ENCODE peak calls at places on chromosomes 4 and X, in five cellular contexts. One of them, this sample, is unnamed.

GRCh38 chr4:3736806-3737205 is 29.4 kb upstream of the ADRA2C start:
- DNase-seq in HCT116: no peak
- DNase-seq in IMR-90: no peak
- DNase-seq in right lobe of liver: no peak
- DNase-seq in cardiac muscle cell: no peak
- DNase-seq in this sample: no peak

GRCh38 chr4:31949045-31949444 is 1228.9 kb downstream of the PCDH7 start:
- DNase-seq in cardiac muscle cell: no peak
- DNase-seq in right lobe of liver: no peak
- DNase-seq in HCT116: no peak
- DNase-seq in IMR-90: no peak
- DNase-seq in this sample: no peak

GRCh38 chrX:9644335-9644734 is 121.3 kb downstream of the GPR143 start:
- DNase-seq in HCT116: no peak
- DNase-seq in cardiac muscle cell: no peak
- DNase-seq in IMR-90: no peak
- DNase-seq in right lobe of liver: no peak
- DNase-seq in this sample: no peak

GRCh38 chr4:8385611-8386010 is 54.9 kb downstream of the ACOX3 start:
- DNase-seq in IMR-90: no peak
- DNase-seq in HCT116: no peak
- DNase-seq in cardiac muscle cell: no peak
- DNase-seq in right lobe of liver: no peak
- DNase-seq in this sample: no peak

GRCh38 chr4:1667273-1667672 is 16.8 kb downstream of the FAM53A start:
- DNase-seq in right lobe of liver: no peak
- DNase-seq in IMR-90: no peak
- DNase-seq in cardiac muscle cell: no peak
- DNase-seq in HCT116: no peak
- DNase-seq in this sample: no peak

GRCh38 chrX:16573781-16574180 is 76.2 kb upstream of the S100G start:
- DNase-seq in right lobe of liver: no peak
- DNase-seq in HCT116: no peak
- DNase-seq in IMR-90: peak; percentile 76
- DNase-seq in cardiac muscle cell: no peak
- DNase-seq in this sample: no peak

GRCh38 chrX:56314334-56314733 is 82.2 kb downstream of the KLF8 start:
- DNase-seq in HCT116: no peak
- DNase-seq in right lobe of liver: no peak
- DNase-seq in IMR-90: no peak
- DNase-seq in cardiac muscle cell: no peak
- DNase-seq in this sample: no peak

GRCh38 chr4:26069218-26069617 is 155.2 kb downstream of the SMIM20 start:
- DNase-seq in IMR-90: peak; percentile 47
- DNase-seq in HCT116: no peak
- DNase-seq in right lobe of liver: no peak
- DNase-seq in cardiac muscle cell: peak; percentile 7
- DNase-seq in this sample: no peak

GRCh38 chr4:22237846-22238513 is 277.9 kb downstream of the ADGRA3 start:
- DNase-seq in IMR-90: no peak
- DNase-seq in HCT116: no peak
- DNase-seq in right lobe of liver: peak; percentile 67
- DNase-seq in cardiac muscle cell: peak; percentile 16
- DNase-seq in this sample: no peak

GRCh38 chrX:35380808-35381700 is 417.1 kb upstream of the MAGEB16 start:
- DNase-seq in HCT116: no peak
- DNase-seq in right lobe of liver: no peak
- DNase-seq in cardiac muscle cell: peak; percentile 47
- DNase-seq in IMR-90: peak; percentile 20
- DNase-seq in this sample: no peak

GRCh38 chrX:40281341-40282005 is 183.7 kb upstream of the BCOR start:
- DNase-seq in cardiac muscle cell: no peak
- DNase-seq in HCT116: no peak
- DNase-seq in IMR-90: no peak
- DNase-seq in right lobe of liver: no peak
- DNase-seq in this sample: no peak

GRCh38 chr4:176971576-176972105 is 178.9 kb upstream of the VEGFC start:
- DNase-seq in HCT116: no peak
- DNase-seq in cardiac muscle cell: no peak
- DNase-seq in right lobe of liver: no peak
- DNase-seq in IMR-90: no peak
- DNase-seq in this sample: no peak

GRCh38 chr4:3640587-3640962 is 108.4 kb upstream of the LRPAP1 start:
- DNase-seq in HCT116: no peak
- DNase-seq in cardiac muscle cell: no peak
- DNase-seq in IMR-90: peak; percentile 4
- DNase-seq in right lobe of liver: peak; percentile 44
- DNase-seq in this sample: no peak

GRCh38 chr4:20592666-20593065 is 107.6 kb upstream of the PACRGL start:
- DNase-seq in right lobe of liver: no peak
- DNase-seq in HCT116: no peak
- DNase-seq in cardiac muscle cell: no peak
- DNase-seq in IMR-90: peak; percentile 65
- DNase-seq in this sample: no peak

GRCh38 chr4:38131371-38132139 is 171.4 kb downstream of the PTTG2 start:
- DNase-seq in cardiac muscle cell: peak; percentile 43
- DNase-seq in IMR-90: no peak
- DNase-seq in HCT116: no peak
- DNase-seq in right lobe of liver: no peak
- DNase-seq in this sample: no peak

GRCh38 chr4:109730294-109731051 is 603 bp upstream of the PLA2G12A start:
- DNase-seq in IMR-90: peak; percentile 56
- DNase-seq in cardiac muscle cell: peak; percentile 66
- DNase-seq in right lobe of liver: peak; percentile 66
- DNase-seq in HCT116: no peak
- DNase-seq in this sample: peak; percentile 27

GRCh38 chr4:156298230-156298629 is 344.6 kb upstream of the CTSO start:
- DNase-seq in HCT116: no peak
- DNase-seq in right lobe of liver: no peak
- DNase-seq in IMR-90: peak; percentile 97
- DNase-seq in cardiac muscle cell: no peak
- DNase-seq in this sample: no peak

GRCh38 chr4:65670331-65671031 is at the start of gene EPHA5:
- DNase-seq in cardiac muscle cell: peak; percentile 86
- DNase-seq in IMR-90: peak; percentile 41
- DNase-seq in HCT116: no peak
- DNase-seq in right lobe of liver: peak; percentile 56
- DNase-seq in this sample: no peak

GRCh38 chrX:13404364-13404763 is 84.5 kb upstream of the ATXN3L start:
- DNase-seq in cardiac muscle cell: no peak
- DNase-seq in IMR-90: no peak
- DNase-seq in right lobe of liver: no peak
- DNase-seq in HCT116: no peak
- DNase-seq in this sample: no peak

GRCh38 chrX:7346021-7346420 is 198.1 kb upstream of the PUDP start:
- DNase-seq in IMR-90: peak; percentile 73
- DNase-seq in HCT116: no peak
- DNase-seq in right lobe of liver: no peak
- DNase-seq in cardiac muscle cell: no peak
- DNase-seq in this sample: no peak

GRCh38 chrX:154717824-154718223 is 33.1 kb downstream of the GAB3 start:
- DNase-seq in HCT116: no peak
- DNase-seq in cardiac muscle cell: no peak
- DNase-seq in right lobe of liver: no peak
- DNase-seq in IMR-90: peak; percentile 59
- DNase-seq in this sample: no peak

GRCh38 chrX:111728096-111728495 is 47.1 kb downstream of the ALG13 start:
- DNase-seq in cardiac muscle cell: no peak
- DNase-seq in HCT116: no peak
- DNase-seq in IMR-90: peak; percentile 26
- DNase-seq in right lobe of liver: no peak
- DNase-seq in this sample: no peak

GRCh38 chrX:16119353-16120220 is 3.8 kb upstream of the GRPR start:
- DNase-seq in IMR-90: no peak
- DNase-seq in right lobe of liver: no peak
- DNase-seq in cardiac muscle cell: no peak
- DNase-seq in HCT116: no peak
- DNase-seq in this sample: no peak

GRCh38 chrX:8907678-8908077 is 106.5 kb upstream of the FAM9A start:
- DNase-seq in cardiac muscle cell: no peak
- DNase-seq in right lobe of liver: no peak
- DNase-seq in IMR-90: no peak
- DNase-seq in HCT116: no peak
- DNase-seq in this sample: no peak

GRCh38 chr4:122827258-122827887 is 742 bp downstream of the FGF2 start:
- DNase-seq in IMR-90: peak; percentile 25
- DNase-seq in HCT116: no peak
- DNase-seq in cardiac muscle cell: peak; percentile 36
- DNase-seq in right lobe of liver: peak; percentile 58
- DNase-seq in this sample: no peak

GRCh38 chr4:30525662-30526061 is 194.5 kb upstream of the PCDH7 start:
- DNase-seq in right lobe of liver: no peak
- DNase-seq in HCT116: no peak
- DNase-seq in IMR-90: no peak
- DNase-seq in cardiac muscle cell: no peak
- DNase-seq in this sample: no peak

GRCh38 chr4:4334798-4335520 is 44.9 kb downstream of the ZBTB49 start:
- DNase-seq in right lobe of liver: peak; percentile 82
- DNase-seq in cardiac muscle cell: peak; percentile 73
- DNase-seq in IMR-90: peak; percentile 30
- DNase-seq in HCT116: peak; percentile 43
- DNase-seq in this sample: peak; percentile 36

GRCh38 chr4:137212601-137213000 is 319.7 kb downstream of the PCDH18 start:
- DNase-seq in HCT116: no peak
- DNase-seq in IMR-90: no peak
- DNase-seq in cardiac muscle cell: no peak
- DNase-seq in right lobe of liver: no peak
- DNase-seq in this sample: no peak

GRCh38 chr4:139887378-139887801 is 221.8 kb downstream of the MGST2 start:
- DNase-seq in IMR-90: peak; percentile 19
- DNase-seq in HCT116: no peak
- DNase-seq in cardiac muscle cell: no peak
- DNase-seq in right lobe of liver: no peak
- DNase-seq in this sample: no peak

GRCh38 chrX:43589735-43590515 is 66.2 kb upstream of the MAOA start:
- DNase-seq in cardiac muscle cell: no peak
- DNase-seq in IMR-90: no peak
- DNase-seq in HCT116: no peak
- DNase-seq in right lobe of liver: no peak
- DNase-seq in this sample: no peak

GRCh38 chrX:79140731-79141130 is 3.8 kb upstream of the GPR174 start:
- DNase-seq in HCT116: no peak
- DNase-seq in cardiac muscle cell: no peak
- DNase-seq in right lobe of liver: no peak
- DNase-seq in IMR-90: no peak
- DNase-seq in this sample: no peak

GRCh38 chrX:131271274-131271673 is 17.8 kb downstream of the IGSF1 start:
- DNase-seq in IMR-90: no peak
- DNase-seq in right lobe of liver: no peak
- DNase-seq in HCT116: no peak
- DNase-seq in cardiac muscle cell: no peak
- DNase-seq in this sample: no peak
- H3K4me1 ChIP-seq in IMR-90: no peaks in the 10 kb centered on the region
- H3K4me1 ChIP-seq in right lobe of liver: no peaks in the 10 kb centered on the region
- H3K4me1 ChIP-seq in HCT116: no peaks in the 10 kb centered on the region
- H3K4me1 ChIP-seq in cardiac muscle cell: peaks cover 12% of the 10 kb centered on the region
- H3K4me1 ChIP-seq in this sample: no peaks in the 10 kb centered on the region

DNA sequence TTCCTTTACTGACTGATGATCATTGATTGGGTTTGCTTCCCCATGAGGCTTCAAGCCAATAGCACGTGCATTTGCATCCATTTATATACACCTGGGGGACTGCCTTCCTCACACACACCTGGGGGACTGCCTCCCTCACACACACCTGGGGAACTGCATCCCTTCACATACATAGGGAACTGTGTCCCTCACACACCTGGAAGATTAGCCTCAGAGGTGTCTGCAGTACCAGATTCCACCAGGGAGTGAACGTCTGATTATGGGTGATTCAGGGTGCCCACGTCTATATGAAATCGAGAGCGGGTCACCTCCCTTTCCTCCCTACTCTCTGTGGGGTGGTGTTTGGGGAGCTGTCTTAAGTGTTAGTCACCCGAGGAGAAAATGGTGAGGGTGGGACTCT is 16.9 kb downstream of the CD99 start:
- DNase-seq in cardiac muscle cell: no peak
- DNase-seq in right lobe of liver: no peak
- DNase-seq in IMR-90: no peak
- DNase-seq in HCT116: no peak
- DNase-seq in this sample: no peak
- H3K4me1 ChIP-seq in cardiac muscle cell: peaks cover 42% of the 10 kb centered on the region
- H3K4me1 ChIP-seq in right lobe of liver: peaks cover 28% of the 10 kb centered on the region
- H3K4me1 ChIP-seq in IMR-90: peaks cover 24% of the 10 kb centered on the region
- H3K4me1 ChIP-seq in HCT116: peaks cover 11% of the 10 kb centered on the region
- H3K4me1 ChIP-seq in this sample: no peaks in the 10 kb centered on the region

DNA sequence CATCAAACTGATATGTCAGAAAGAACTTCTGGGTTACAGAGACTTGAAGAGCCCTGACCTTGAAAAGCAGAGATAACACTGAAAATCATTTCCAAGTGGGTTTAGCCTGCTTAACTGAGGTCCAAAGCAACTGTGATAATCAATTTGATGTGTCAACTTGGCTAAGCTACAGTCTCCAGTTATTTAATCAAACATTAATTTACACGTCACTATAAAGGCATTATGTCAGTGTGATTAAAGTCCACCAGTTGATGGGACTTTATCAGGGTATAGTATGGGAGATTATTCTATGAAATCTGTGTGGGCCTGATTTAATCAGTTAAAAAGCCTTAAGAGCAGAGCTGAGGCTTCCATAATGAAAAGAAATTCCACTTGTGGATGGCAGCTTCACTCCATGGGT is 69.1 kb upstream of the PRSS48 start:
- DNase-seq in right lobe of liver: no peak
- DNase-seq in cardiac muscle cell: no peak
- DNase-seq in HCT116: no peak
- DNase-seq in IMR-90: no peak
- DNase-seq in this sample: no peak
- H3K4me1 ChIP-seq in right lobe of liver: peaks cover 12% of the 10 kb centered on the region
- H3K4me1 ChIP-seq in cardiac muscle cell: peaks cover 39% of the 10 kb centered on the region
- H3K4me1 ChIP-seq in HCT116: no peaks in the 10 kb centered on the region
- H3K4me1 ChIP-seq in IMR-90: peaks cover 8% of the 10 kb centered on the region
- H3K4me1 ChIP-seq in this sample: no peaks in the 10 kb centered on the region

DNA sequence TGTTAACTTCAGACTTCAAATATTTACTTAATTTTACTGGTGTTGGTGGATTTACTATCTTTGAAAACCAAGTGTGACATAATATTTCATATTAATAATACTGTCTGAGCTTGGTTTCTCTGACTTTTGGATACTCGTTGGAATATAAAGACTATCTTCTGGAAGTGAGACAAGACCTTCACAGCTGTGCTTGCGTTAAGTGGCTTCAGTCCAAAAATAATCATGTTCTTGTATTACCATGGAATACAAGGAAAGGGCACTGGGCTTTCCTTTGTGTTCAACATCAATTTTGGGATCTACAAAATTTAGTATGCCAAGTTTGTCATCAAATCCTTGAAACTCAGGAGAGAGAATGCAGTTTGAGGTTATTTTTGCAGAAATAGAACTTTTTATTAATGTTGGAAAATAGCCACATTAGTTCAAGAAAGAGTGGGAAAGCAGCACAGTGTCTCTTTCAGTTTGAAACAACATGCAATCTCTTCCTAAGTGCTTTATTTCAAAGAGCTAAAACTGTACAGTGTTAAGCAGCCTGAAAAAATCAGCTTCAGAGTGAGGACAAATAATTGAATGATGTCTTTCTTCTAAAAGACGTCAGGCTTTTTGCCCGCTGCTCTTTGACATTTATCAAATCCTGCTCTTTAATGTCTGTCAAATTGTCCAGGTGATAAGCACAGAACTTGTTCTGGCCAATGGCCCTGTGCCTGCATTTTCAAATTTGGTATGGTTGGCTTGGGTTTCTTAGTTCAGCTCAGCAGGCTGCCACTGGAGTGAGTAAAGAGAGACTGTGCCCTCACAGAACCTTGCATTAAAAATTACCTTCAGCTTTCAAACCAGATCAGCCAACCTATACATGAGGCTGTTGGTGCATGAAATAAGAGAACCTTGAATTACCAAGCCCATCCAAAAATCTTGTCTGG is 712.7 kb upstream of the LCORL start:
- DNase-seq in HCT116: no peak
- DNase-seq in IMR-90: no peak
- DNase-seq in cardiac muscle cell: peak; percentile 27
- DNase-seq in right lobe of liver: no peak
- DNase-seq in this sample: no peak
- H3K4me1 ChIP-seq in HCT116: no peaks in the 10 kb centered on the region
- H3K4me1 ChIP-seq in IMR-90: no peaks in the 10 kb centered on the region
- H3K4me1 ChIP-seq in cardiac muscle cell: peaks cover 15% of the 10 kb centered on the region
- H3K4me1 ChIP-seq in right lobe of liver: no peaks in the 10 kb centered on the region
- H3K4me1 ChIP-seq in this sample: no peaks in the 10 kb centered on the region

This sample was measured in breast epithelium.